ENCODE peak calls at places on chromosomes 3 and 15, in ten cellular contexts. I is HCT116, T is HFF-Myc, U is MCF 10A, Z is mucosa of descending colon, P is cardiac fibroblast, R is OCI-LY7, M is pancreas, O is Calu3, N is ascending aorta. D is an unnamed sample.

GRCh38 chr3:53773586-53774368 is 72.4 kb downstream of the CHDH start:
- DNase-seq in U (peak), T (peak), P (peak), Z (no peak), I (no peak), M (peak), R (no peak), N (peak), O (no peak), D (no peak)

GRCh38 chr15:38038659-38039442 is 104.4 kb downstream of the TMCO5A start:
- DNase-seq in R (no peak), M (no peak), P (peak), Z (no peak), O (no peak), N (no peak), I (no peak), U (peak), T (peak), D (no peak)

GRCh38 chr3:156106721-156107373 is 13.5 kb upstream of the KCNAB1 start:
- DNase-seq in M (no peak), T (no peak), O (no peak), N (no peak), I (no peak), U (no peak), R (no peak), P (no peak), Z (no peak), D (no peak)

GRCh38 chr15:48432688-48433087 is 101.5 kb downstream of the DUT start:
- DNase-seq in I (no peak), U (no peak), Z (no peak), O (no peak), P (peak), M (no peak), N (no peak), R (no peak), T (no peak), D (no peak)

GRCh38 chr3:72754582-72754981 is 93.7 kb downstream of the SHQ1 start:
- DNase-seq in Z (no peak), P (no peak), T (no peak), U (peak), M (no peak), O (no peak), R (no peak), N (no peak), I (no peak), D (no peak)

GRCh38 chr3:52385157-52385556 is 59.7 kb downstream of the SEMA3G start:
- DNase-seq in I (peak), Z (peak), N (no peak), P (peak), U (peak), R (peak), O (peak), T (no peak), M (no peak), D (no peak)

GRCh38 chr15:67506775-67507747 is 13.9 kb upstream of the C15orf61 start:
- DNase-seq in I (no peak), O (no peak), P (peak), T (no peak), Z (no peak), R (peak), U (peak), M (no peak), N (no peak), D (no peak)

GRCh38 chr3:111691293-111691909 is 96.3 kb upstream of the ZBED2 start:
- DNase-seq in T (no peak), R (peak), M (no peak), I (no peak), N (no peak), P (peak), Z (peak), O (no peak), U (peak), D (no peak)

GRCh38 chr3:134685881-134686802 is 35.3 kb upstream of the KY start:
- DNase-seq in M (no peak), U (peak), I (no peak), R (no peak), Z (no peak), P (peak), T (no peak), O (no peak), N (no peak), D (no peak)

DNA sequence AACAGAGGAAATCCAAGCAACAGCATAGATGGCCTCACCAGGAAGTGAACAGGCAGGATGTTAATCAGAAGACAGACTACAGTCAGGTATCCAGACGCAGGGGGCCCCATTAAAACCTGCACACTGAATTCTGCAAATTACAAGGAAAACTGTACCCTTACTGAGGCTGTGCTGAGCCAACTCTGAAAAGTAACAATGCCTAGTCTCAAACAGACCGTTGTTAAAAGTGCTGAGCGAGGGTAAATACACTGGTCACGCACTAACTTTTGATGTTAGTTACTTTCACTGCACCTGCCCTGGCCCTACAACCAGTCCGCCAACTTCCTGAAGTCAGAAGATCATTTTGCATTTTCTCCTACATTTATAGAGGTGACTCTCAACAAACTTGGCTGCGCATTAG is 1.0 kb downstream of the TAMM41 start:
- DNase-seq in R (peak), M (no peak), P (no peak), N (no peak), U (peak), Z (peak), I (no peak), T (no peak), O (peak), D (no peak)
- TF ChIP-seq CTCF in R (no peak), M (no peak), P (no peak), N (no peak), U (no peak), Z (no peak), I (no peak), T (no peak), O (no peak), D (no peak)

DNA sequence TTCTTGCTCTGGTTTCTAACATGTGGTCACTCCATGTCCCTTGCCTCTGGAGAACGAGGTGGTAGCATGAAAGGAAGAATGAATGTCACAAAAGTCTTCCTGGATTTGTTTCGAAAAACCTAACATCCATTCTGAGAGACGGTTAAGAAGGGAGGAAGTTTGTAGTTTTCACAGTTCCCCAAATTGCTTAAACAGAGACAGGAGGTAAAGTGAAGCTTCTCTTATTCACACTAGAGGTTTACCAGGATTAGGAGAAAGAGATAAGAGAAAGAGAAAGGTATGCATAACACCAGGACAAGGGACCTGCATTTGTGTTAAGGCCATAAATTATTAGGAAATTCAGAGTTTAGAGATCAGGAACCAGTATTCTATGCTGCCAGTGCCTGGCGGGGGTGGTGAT is 228.1 kb downstream of the CPNE4 start:
- DNase-seq in P (no peak), Z (no peak), T (no peak), U (no peak), O (no peak), N (no peak), R (no peak), I (no peak), M (no peak), D (no peak)
- TF ChIP-seq CTCF in P (no peak), Z (no peak), T (no peak), U (no peak), O (no peak), N (no peak), R (no peak), I (no peak), M (no peak), D (no peak)

DNA sequence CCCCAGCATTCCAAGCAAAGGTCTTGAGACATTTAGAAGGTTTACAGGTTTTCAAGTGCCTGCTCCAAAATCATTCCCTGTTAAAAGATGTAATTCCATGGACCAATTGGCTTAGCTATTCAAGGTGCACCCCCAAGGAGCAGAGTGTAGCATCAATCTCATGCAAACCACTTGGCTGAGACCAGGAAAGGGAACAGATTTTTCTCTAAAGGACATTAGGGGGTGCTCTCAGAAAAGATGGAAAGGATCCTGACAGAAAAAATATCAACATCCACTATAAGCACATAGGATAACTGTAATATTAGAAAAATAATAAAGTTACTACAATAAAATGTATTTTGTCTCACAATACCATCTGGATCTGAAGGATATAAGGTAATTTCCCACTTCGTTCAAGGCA is 328.0 kb upstream of the CDIN1 start:
- DNase-seq in P (no peak), Z (no peak), M (no peak), U (no peak), N (no peak), R (no peak), I (no peak), O (no peak), T (no peak), D (no peak)
- TF ChIP-seq CTCF in P (no peak), Z (no peak), M (no peak), U (no peak), N (no peak), R (no peak), I (no peak), O (no peak), T (no peak), D (no peak)

DNA sequence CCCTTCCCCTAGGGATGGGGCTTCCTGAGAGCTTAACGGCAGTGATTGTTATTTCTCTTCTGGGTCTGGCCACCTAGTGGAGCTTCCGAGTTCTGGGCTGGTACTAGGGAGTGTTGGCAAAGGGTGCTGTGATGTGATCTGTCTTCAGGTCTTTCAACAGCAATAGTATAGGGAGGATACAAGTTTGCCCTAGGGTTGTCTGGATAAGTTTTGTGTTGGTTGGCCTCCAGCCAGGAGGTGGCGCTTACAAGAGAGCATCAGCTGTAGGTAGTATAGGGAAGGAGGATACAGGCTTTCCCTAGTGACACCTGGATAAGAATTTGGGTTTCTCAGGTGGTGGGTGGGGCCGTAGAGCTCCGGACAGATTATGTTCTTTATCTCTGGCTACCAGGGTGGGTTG is 19.2 kb upstream of the CPOX start:
- DNase-seq in O (peak), M (no peak), P (peak), I (no peak), Z (peak), T (no peak), U (peak), N (no peak), R (peak), D (no peak)
- TF ChIP-seq CTCF in O (no peak), M (no peak), P (peak), I (peak), Z (no peak), T (no peak), U (no peak), N (no peak), R (peak), D (no peak)

GRCh38 chr15:36612063-36612788 is 32.8 kb downstream of the CDIN1 start:
- DNase-seq in O (no peak), N (no peak), P (peak), I (peak), U (peak), R (no peak), M (no peak), Z (no peak), T (peak), D (no peak)
- TF ChIP-seq CTCF in O (no peak), N (no peak), P (no peak), I (no peak), U (no peak), R (no peak), M (no peak), Z (no peak), T (no peak), D (no peak)